ENCODE peak calls at places on chromosomes 12 and 14, in seven cellular contexts. L is T-helper 9 cell; Q is activated gamma-delta T cell treated with anti-CD3 and anti-CD28 coated beads, Interleukin-2, amount 50 U/mL, for 16 hours; I is activated CD4-positive, CD25-positive, alpha-beta regulatory T cell; A is stimulated activated CD8-positive, alpha-beta memory T cell treated with anti-CD3 and anti-CD28 coated beads, Interleukin-7, amount 100 ng/mL, for 1 hour; Z is lung microvascular endothelial cell; H is neural crest cell. J is an unnamed sample.

GRCh38 chr14:90815567-90815816 is 738 bp downstream of the TTC7B start:
- DNase-seq in Q (no peak), L (no peak), H (no peak), A (no peak), Z (no peak), I (no peak), J (peak; percentile 20)

GRCh38 chr12:58583541-58583940 is 336.8 kb downstream of the LRIG3 start:
- DNase-seq in L (no peak), Z (no peak), H (no peak), A (no peak), I (no peak), Q (no peak), J (peak; percentile 72)

GRCh38 chr12:12890492-12890814 is 909 bp upstream of the GPRC5A start:
- DNase-seq in H (no peak), Q (no peak), Z (peak; percentile 70), I (no peak), L (no peak), A (no peak), J (no peak)

GRCh38 chr14:64363265-64363840 is 24.8 kb upstream of the MTHFD1 start:
- DNase-seq in Q (no peak), Z (no peak), H (no peak), L (no peak), I (no peak), A (no peak), J (peak; percentile 43)

GRCh38 chr12:55724226-55724939 is 4.2 kb downstream of the RDH5 start:
- DNase-seq in Z (peak; percentile 77), L (peak; percentile 47), I (peak; percentile 27), A (peak; percentile 22), Q (no peak), H (peak; percentile 59), J (peak; percentile 86)

GRCh38 chr14:101954501-101954900 is 9.9 kb upstream of the DYNC1H1 start:
- DNase-seq in Q (no peak), L (no peak), I (no peak), A (no peak), Z (no peak), H (no peak), J (no peak)

GRCh38 chr14:33259764-33260163 is 321.1 kb downstream of the NPAS3 start:
- DNase-seq in I (no peak), Q (no peak), Z (no peak), H (no peak), A (no peak), L (no peak), J (no peak)

GRCh38 chr12:19239616-19240234 is 110.2 kb downstream of the PLEKHA5 start:
- DNase-seq in L (no peak), I (no peak), A (no peak), H (no peak), Q (no peak), Z (no peak), J (peak; percentile 74)

GRCh38 chr12:124677552-124678356 is 110.3 kb upstream of the NCOR2 start:
- DNase-seq in Q (no peak), I (no peak), A (no peak), H (no peak), Z (no peak), L (no peak), J (no peak)

GRCh38 chr14:54329082-54329695 is 67.6 kb upstream of the CDKN3 start:
- DNase-seq in Z (peak; percentile 79), L (no peak), H (peak; percentile 44), Q (no peak), I (no peak), A (no peak), J (peak; percentile 69)

GRCh38 chr12:93725531-93725930 is 48.4 kb downstream of the CRADD start:
- DNase-seq in Q (no peak), A (no peak), Z (no peak), L (no peak), I (no peak), H (no peak), J (no peak)

GRCh38 chr14:49408187-49408963 is 177.8 kb downstream of the RPS29 start:
- DNase-seq in A (no peak), H (no peak), Q (no peak), I (no peak), L (no peak), Z (no peak), J (no peak)

GRCh38 chr14:101559624-101560533 is 1.4 kb upstream of the DIO3 start:
- DNase-seq in Z (no peak), A (no peak), L (no peak), I (no peak), Q (no peak), H (peak; percentile 32), J (peak; percentile 33)

GRCh38 chr14:55043528-55043927 is 7.9 kb upstream of the MAPK1IP1L start:
- DNase-seq in Z (no peak), I (no peak), Q (no peak), A (no peak), H (no peak), L (no peak), J (no peak)

GRCh38 chr12:45235087-45236025 is 19.5 kb downstream of the ANO6 start:
- DNase-seq in A (no peak), I (no peak), L (no peak), H (no peak), Q (no peak), Z (peak; percentile 17), J (peak; percentile 71)

GRCh38 chr12:62673027-62673815 is 206.6 kb downstream of the MON2 start:
- DNase-seq in A (no peak), Z (no peak), L (no peak), Q (no peak), I (no peak), H (no peak), J (no peak)

GRCh38 chr12:111692575-111693210 is 6.8 kb downstream of the ACAD10 start:
- DNase-seq in Z (no peak), L (no peak), H (no peak), Q (no peak), A (no peak), I (no peak), J (peak; percentile 66)

GRCh38 chr12:2963154-2963759 is 4.1 kb downstream of the TEAD4 start:
- DNase-seq in Z (no peak), L (no peak), H (no peak), A (no peak), I (no peak), Q (no peak), J (no peak)

GRCh38 chr12:49455506-49455905 is 83.3 kb upstream of the KCNH3 start:
- DNase-seq in Z (no peak), H (no peak), Q (no peak), I (no peak), L (no peak), A (no peak), J (no peak)

GRCh38 chr14:73743431-73743931 is 29.3 kb upstream of the PNMA1 start:
- DNase-seq in Q (no peak), I (no peak), A (no peak), L (peak; percentile 55), H (no peak), Z (peak; percentile 89), J (no peak)

GRCh38 chr12:111010061-111010460 is 89.7 kb upstream of the MYL2 start:
- DNase-seq in H (no peak), L (no peak), Q (no peak), I (no peak), Z (peak; percentile 50), A (no peak), J (no peak)

GRCh38 chr12:127193341-127193740 is 1073.6 kb upstream of the TMEM132C start:
- DNase-seq in I (no peak), L (no peak), Z (no peak), Q (no peak), A (no peak), H (no peak), J (no peak)

J was measured in GM23248.